ENCODE peak calls at places on chromosomes 11 and 22, in nine cellular contexts. P is IMR-90, V is AG10803, X is foreskin fibroblast, B is cardiac muscle cell, N is RWPE1, K is fibroblast of pulmonary artery, R is fibroblast of lung, F is left ventricle myocardium inferior. E is an unnamed sample.

GRCh38 chr11:125078516-125079140 is 15.5 kb downstream of the SLC37A2 start:
- DNase-seq in V (no peak), P (no peak), F (no peak), X (no peak), R (no peak), B (no peak), N (no peak), K (no peak), E (no peak)

GRCh38 chr22:48084041-48084748 is 1321.7 kb downstream of the TBC1D22A start:
- DNase-seq in R (no peak), F (no peak), B (no peak), K (no peak), N (no peak), P (no peak), V (no peak), X (no peak), E (no peak)

GRCh38 chr11:76335827-76336226 is 45.1 kb downstream of the THAP12 start:
- DNase-seq in X (no peak), K (no peak), P (no peak), F (no peak), N (no peak), R (no peak), V (no peak), B (no peak), E (no peak)

GRCh38 chr11:116865696-116866095 is 28.3 kb upstream of the APOA1 start:
- DNase-seq in V (peak), P (peak), R (no peak), X (peak), F (no peak), B (no peak), N (no peak), K (peak), E (no peak)

GRCh38 chr11:108593214-108593909 is at the start of gene EXPH5:
- DNase-seq in V (peak), X (peak), K (peak), P (peak), B (peak), N (peak), R (peak), F (peak), E (peak)

GRCh38 chr22:38442967-38443674 is 11.9 kb downstream of the KCNJ4 start:
- DNase-seq in P (no peak), K (no peak), B (peak), R (no peak), V (no peak), X (no peak), N (no peak), F (peak), E (no peak)

GRCh38 chr22:37259540-37260029 is 15.5 kb upstream of the RAC2 start:
- DNase-seq in N (peak), V (peak), F (no peak), B (peak), X (peak), P (peak), R (peak), K (peak), E (no peak)

GRCh38 chr11:128463386-128463829 is 124.0 kb downstream of the ETS1 start:
- DNase-seq in X (peak), P (peak), V (peak), N (no peak), R (peak), K (peak), B (no peak), F (no peak), E (no peak)

GRCh38 chr11:68806931-68807844 is 34.5 kb downstream of the CPT1A start:
- DNase-seq in K (peak), B (no peak), F (no peak), R (peak), V (peak), P (peak), N (peak), X (peak), E (no peak)

GRCh38 chr11:6315811-6316425 is 4.4 kb downstream of the CAVIN3 start:
- DNase-seq in B (peak), K (peak), V (peak), R (peak), X (peak), P (peak), F (peak), N (peak), E (no peak)

GRCh38 chr11:47186937-47187681 is 875 bp upstream of the PACSIN3 start:
- DNase-seq in N (peak), F (peak), V (peak), X (peak), K (peak), P (peak), R (peak), B (peak), E (no peak)

GRCh38 chr11:45157247-45158209 is 11.1 kb downstream of the PRDM11 start:
- DNase-seq in B (no peak), K (no peak), F (no peak), V (no peak), R (no peak), N (no peak), P (no peak), X (no peak), E (no peak)

GRCh38 chr22:26321469-26321913 is 107.6 kb upstream of the ASPHD2 start:
- DNase-seq in V (peak), R (peak), P (peak), B (no peak), K (peak), X (peak), F (peak), N (no peak), E (peak)

GRCh38 chr11:70502677-70503076 is 104.3 kb downstream of the CTTN start:
- DNase-seq in F (peak), R (no peak), K (no peak), X (no peak), P (no peak), V (no peak), B (no peak), N (no peak), E (no peak)

GRCh38 chr11:74726547-74727182 is 4.6 kb downstream of the CHRDL2 start:
- DNase-seq in P (peak), N (peak), B (peak), R (peak), X (peak), K (peak), F (peak), V (peak), E (peak)

DNA sequence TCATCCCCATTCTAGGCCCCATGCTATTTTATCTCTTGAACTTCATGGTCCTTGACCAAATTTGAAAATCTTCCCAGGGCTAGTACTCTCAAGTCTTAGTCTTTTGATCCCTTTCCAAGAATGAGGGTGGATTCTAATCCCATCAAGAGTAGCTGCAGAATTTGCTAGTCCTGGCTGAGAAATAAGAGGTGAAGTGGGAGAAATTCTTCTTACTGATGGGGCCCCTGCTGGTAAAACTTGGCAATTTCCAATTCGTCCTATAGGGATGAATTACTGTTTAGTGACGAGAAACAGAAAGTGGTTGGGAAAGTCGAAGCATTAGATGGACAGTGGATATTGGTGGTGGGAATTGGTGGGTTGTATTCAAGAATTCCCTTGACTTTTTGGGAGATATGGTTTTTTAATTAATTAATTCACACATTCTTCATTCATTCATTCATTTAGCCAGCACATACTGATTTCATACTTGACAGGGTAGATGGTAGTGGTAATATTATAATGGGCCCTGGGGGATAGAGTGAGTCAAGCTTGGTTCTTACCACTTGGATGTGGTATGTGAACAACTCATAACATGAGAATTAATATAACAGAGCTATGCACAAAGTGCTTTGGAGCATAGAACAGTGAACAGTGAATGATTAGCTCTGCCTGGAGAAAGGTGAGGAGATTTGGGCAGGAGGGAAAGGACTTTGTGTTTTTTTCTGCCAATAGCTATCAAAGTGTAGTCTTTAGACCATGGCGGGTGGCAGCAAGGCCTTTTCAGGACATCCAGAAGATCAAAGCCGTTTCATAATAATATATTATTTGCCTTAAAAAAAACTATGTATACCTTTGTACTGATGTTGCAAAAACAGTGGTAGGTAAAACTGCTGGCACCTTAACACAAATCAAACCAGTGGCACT is 103.8 kb downstream of the STIM1 start:
- DNase-seq in N (peak), X (peak), V (peak), P (peak), B (no peak), F (no peak), R (peak), K (peak), E (no peak)
- TF ChIP-seq CTCF in N (no peak), X (peak), V (peak), P (peak), B (peak), F (peak), R (no peak), K (peak), E (no peak)

DNA sequence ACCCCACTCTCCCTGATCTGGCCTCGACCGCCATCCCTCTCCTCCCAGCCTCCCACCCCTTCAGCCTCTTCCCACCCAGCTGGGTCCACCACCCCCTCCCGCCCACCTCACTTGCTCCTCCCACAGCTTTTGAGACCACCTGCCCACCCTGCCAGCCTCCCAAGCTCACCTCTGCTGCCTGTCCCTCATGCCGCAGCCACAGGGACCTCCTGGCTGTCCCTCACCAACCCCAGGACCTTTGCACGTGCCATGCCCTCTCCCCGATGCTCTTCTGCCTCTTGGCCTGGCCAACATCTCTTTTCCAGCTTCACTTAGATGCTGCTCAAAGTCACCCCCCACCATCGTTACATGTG is 6.5 kb downstream of the PNPLA5 start:
- DNase-seq in R (no peak), X (no peak), B (no peak), N (no peak), K (no peak), P (no peak), F (no peak), V (no peak), E (no peak)
- TF ChIP-seq CTCF in R (no peak), X (no peak), B (no peak), N (peak), K (no peak), P (no peak), F (no peak), V (no peak), E (no peak)

GRCh38 chr11:106524446-106524845 is 447.0 kb downstream of the AASDHPPT start:
- DNase-seq in X (peak), V (no peak), K (no peak), N (no peak), R (no peak), P (no peak), B (no peak), F (no peak), E (no peak)
- TF ChIP-seq CTCF in X (no peak), V (no peak), K (no peak), N (no peak), R (no peak), P (no peak), B (no peak), F (no peak), E (no peak)

DNA sequence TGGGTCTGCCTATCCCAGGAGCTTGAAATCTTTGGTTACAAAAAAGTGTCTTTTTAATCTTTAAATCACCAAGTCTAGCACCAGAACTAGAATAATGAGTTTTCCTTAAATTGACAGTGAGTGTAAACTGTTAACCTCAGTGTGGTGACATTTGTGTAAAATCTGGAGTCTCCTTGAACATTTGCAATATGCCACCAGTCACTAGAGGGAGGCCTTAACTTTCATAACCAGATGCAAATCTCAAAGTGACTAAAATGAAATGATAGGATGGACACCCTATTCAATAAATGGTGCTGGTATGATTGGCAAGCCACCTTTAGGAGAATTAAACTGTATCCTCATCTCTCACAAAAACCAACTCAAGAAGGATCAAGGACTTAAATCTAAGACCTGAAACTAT is 8.3 kb upstream of the SCGB1D2 start:
- DNase-seq in F (no peak), R (no peak), K (peak), B (no peak), P (no peak), V (no peak), X (peak), N (no peak), E (no peak)
- TF ChIP-seq CTCF in F (no peak), R (no peak), K (no peak), B (no peak), P (no peak), V (no peak), X (no peak), N (no peak), E (peak)

DNA sequence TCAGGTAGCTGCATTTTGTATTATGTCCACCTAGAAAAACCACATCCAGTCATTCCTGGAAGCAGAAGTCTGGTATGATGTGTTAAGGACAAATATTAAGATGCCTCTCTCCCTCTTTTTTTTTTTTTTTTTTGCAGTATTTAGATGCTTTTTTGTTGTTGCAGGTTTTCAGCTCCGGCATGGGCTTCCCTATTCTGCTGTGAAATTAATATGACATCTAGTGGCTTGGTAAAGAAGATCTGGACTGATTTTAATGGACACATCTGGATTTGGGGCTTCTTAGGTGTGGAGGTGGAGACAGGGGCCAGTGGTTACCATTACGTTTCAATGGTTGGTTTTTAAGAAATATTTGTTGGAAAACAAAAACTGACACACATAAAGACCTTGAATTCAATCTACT is 47.5 kb upstream of the RASSF10 start:
- DNase-seq in B (no peak), V (peak), N (peak), R (no peak), F (no peak), K (peak), P (peak), X (peak), E (no peak)
- TF ChIP-seq CTCF in B (peak), V (peak), N (peak), R (peak), F (no peak), K (peak), P (peak), X (no peak), E (peak)

DNA sequence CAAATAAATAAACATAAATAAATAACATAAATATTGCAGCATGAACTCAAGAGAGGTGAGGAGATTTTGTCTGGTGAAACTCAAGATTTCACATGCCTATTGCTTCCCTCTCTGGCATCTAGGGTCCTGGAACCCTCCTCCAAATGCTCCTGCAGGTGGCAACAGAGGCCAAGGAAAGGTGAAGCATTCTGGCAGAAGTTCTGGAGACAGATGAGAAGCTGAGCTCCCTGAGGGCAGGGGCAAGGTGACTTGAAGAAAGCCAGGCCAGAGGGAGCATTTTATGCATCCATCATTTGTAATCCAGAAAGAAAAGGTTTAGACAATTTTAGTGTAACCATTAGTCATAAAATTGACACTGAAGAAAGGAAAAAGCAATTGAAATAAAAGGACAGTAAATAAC is 64.9 kb downstream of the ENDOD1 start:
- DNase-seq in V (peak), R (peak), B (peak), K (peak), N (peak), P (peak), F (no peak), X (peak), E (no peak)
- TF ChIP-seq CTCF in V (peak), R (peak), B (peak), K (peak), N (peak), P (peak), F (peak), X (peak), E (peak)

GRCh38 chr11:66745356-66746235 is 16.6 kb upstream of the SPTBN2 start:
- DNase-seq in V (no peak), X (peak), N (peak), F (no peak), P (no peak), R (no peak), K (no peak), B (no peak), E (no peak)

GRCh38 chr11:66749091-66749490 is 20.1 kb upstream of the SPTBN2 start:
- DNase-seq in V (no peak), B (no peak), K (no peak), R (no peak), X (no peak), F (no peak), P (no peak), N (no peak), E (no peak)

GRCh38 chr11:66747480-66747879 is 18.5 kb upstream of the SPTBN2 start:
- DNase-seq in N (no peak), V (no peak), K (no peak), F (no peak), X (no peak), P (no peak), B (no peak), R (no peak), E (no peak)

GRCh38 chr11:66743271-66743968 is 14.4 kb upstream of the SPTBN2 start:
- DNase-seq in V (no peak), R (no peak), B (no peak), N (peak), X (no peak), K (no peak), P (no peak), F (no peak), E (no peak)

GRCh38 chr11:66744485-66745355 is 15.7 kb upstream of the SPTBN2 start:
- DNase-seq in N (peak), K (peak), R (peak), V (peak), P (peak), B (peak), F (peak), X (peak), E (no peak)
- TF ChIP-seq CTCF in N (no peak), K (no peak), R (no peak), V (no peak), P (no peak), B (no peak), F (no peak), X (no peak), E (no peak)

DNA sequence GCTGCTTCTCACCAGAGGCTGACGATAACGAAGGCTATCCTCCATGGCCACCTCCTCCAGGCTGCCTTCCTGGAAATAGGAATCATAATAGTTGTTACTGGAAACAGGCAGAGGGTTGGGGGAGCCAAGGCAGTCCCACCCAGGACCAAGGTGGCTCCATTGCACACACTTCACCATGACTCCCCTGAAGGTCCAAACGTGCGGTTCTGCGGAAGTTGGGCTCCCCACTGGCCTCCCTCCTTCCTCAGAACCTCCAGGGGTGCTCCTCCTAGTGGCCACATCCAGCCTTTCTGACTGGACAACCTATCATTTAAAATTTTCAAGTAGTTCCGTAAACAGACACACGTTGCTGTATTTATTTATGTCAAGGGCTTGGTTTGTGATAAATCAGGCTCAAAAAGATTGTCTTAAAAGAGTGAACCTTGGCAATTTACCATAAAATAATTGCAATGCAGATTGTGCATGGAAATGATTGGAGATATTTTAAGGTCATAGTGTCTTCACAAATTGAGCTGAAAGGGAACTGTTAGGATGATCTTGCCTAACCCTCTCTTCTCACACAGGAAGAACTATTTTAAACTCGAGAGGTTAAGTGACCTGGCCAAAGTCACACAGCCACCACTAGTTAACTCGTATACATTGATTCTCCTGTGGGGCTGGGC is 1.4 kb upstream of the TCN2 start:
- DNase-seq in K (peak), R (peak), P (peak), F (peak), N (peak), V (peak), X (peak), B (peak), E (no peak)
- TF ChIP-seq CTCF in K (peak), R (peak), P (peak), F (peak), N (peak), V (peak), X (peak), B (peak), E (peak)